ENCODE peak calls at places on chromosome 1, in four cellular contexts. R, N, D and M are unnamed samples.

GRCh38 chr1:182383037-182383661 is 8.4 kb downstream of the GLUL start:
- DNase-seq in R (no peak), N (no peak), D (no peak), M (no peak)

GRCh38 chr1:63908016-63908415 is 134.2 kb downstream of the ROR1 start:
- DNase-seq in R (no peak), N (no peak), D (no peak), M (no peak)

GRCh38 chr1:165235777-165236285 is 120.7 kb downstream of the LMX1A start:
- DNase-seq in R (no peak), N (no peak), D (no peak), M (peak)

GRCh38 chr1:176745945-176746344 is 283.0 kb downstream of the PAPPA2 start:
- DNase-seq in R (no peak), N (no peak), D (peak), M (no peak)

GRCh38 chr1:29269356-29269755 is 33.0 kb downstream of the PTPRU start:
- DNase-seq in R (no peak), N (no peak), D (no peak), M (no peak)

GRCh38 chr1:205064301-205064700 is 20.0 kb downstream of the TMEM81 start:
- DNase-seq in R (no peak), N (no peak), D (no peak), M (no peak)

GRCh38 chr1:153774780-153775431 is at the start of gene SLC27A3:
- DNase-seq in R (peak), N (no peak), D (peak), M (no peak)

GRCh38 chr1:55812281-55812680 is 597.1 kb upstream of the USP24 start:
- DNase-seq in R (peak), N (no peak), D (no peak), M (no peak)

GRCh38 chr1:201752333-201752732 is 76.6 kb upstream of the IPO9 start:
- DNase-seq in R (no peak), N (no peak), D (no peak), M (no peak)

GRCh38 chr1:203559523-203559922 is 65.6 kb downstream of the OPTC start:
- DNase-seq in R (peak), N (no peak), D (peak), M (no peak)

GRCh38 chr1:164865385-164865784 is 306.4 kb downstream of the PBX1 start:
- DNase-seq in R (no peak), N (no peak), D (no peak), M (no peak)

GRCh38 chr1:69077633-69078032 is 490.1 kb upstream of the LRRC7 start:
- DNase-seq in R (no peak), N (no peak), D (no peak), M (no peak)

GRCh38 chr1:193210991-193211390 is 24.6 kb upstream of the B3GALT2 start:
- DNase-seq in R (no peak), N (no peak), D (no peak), M (no peak)

GRCh38 chr1:83693409-83694126 is 305.4 kb downstream of the TTLL7 start:
- DNase-seq in R (peak), N (no peak), D (no peak), M (no peak)

GRCh38 chr1:168081373-168082007 is 55.2 kb downstream of the GPR161 start:
- DNase-seq in R (peak), N (no peak), D (peak), M (no peak)

GRCh38 chr1:218711021-218711420 is 365.9 kb downstream of the TGFB2 start:
- DNase-seq in R (peak), N (no peak), D (peak), M (no peak)

GRCh38 chr1:90000934-90001676 is 6.2 kb downstream of the ZNF326 start:
- DNase-seq in R (no peak), N (no peak), D (no peak), M (no peak)

GRCh38 chr1:175197536-175197935 is 5.0 kb upstream of the KIAA0040 start:
- DNase-seq in R (no peak), N (no peak), D (peak), M (no peak)

GRCh38 chr1:36159614-36160387 is 3.8 kb downstream of the MAP7D1 start:
- DNase-seq in R (no peak), N (no peak), D (no peak), M (no peak)

GRCh38 chr1:31548518-31548898 is 27.8 kb upstream of the TINAGL1 start:
- DNase-seq in R (peak), N (no peak), D (peak), M (no peak)

GRCh38 chr1:29384496-29385015 is 148.2 kb downstream of the PTPRU start:
- DNase-seq in R (no peak), N (no peak), D (no peak), M (no peak)

GRCh38 chr1:63662846-63663245 is 69.6 kb downstream of the PGM1 start:
- DNase-seq in R (peak), N (no peak), D (peak), M (no peak)

GRCh38 chr1:238653693-238654321 is 732.6 kb upstream of the CHRM3 start:
- DNase-seq in R (peak), N (no peak), D (peak), M (no peak)

GRCh38 chr1:227896710-227897655 is 50.7 kb downstream of the WNT9A start:
- DNase-seq in R (no peak), N (peak), D (no peak), M (peak)

GRCh38 chr1:54069792-54070548 is 16.6 kb downstream of the TCEANC2 start:
- DNase-seq in R (peak), N (no peak), D (peak), M (no peak)

GRCh38 chr1:3771108-3772026 is 1.2 kb upstream of the SMIM1 start:
- DNase-seq in R (no peak), N (no peak), D (no peak), M (no peak)

GRCh38 chr1:27872802-27873665 is 690 bp downstream of the THEMIS2 start:
- DNase-seq in R (peak), N (no peak), D (peak), M (no peak)

GRCh38 chr1:93827633-93828436 is 51.2 kb downstream of the DNTTIP2 start:
- DNase-seq in R (no peak), N (no peak), D (no peak), M (no peak)

GRCh38 chr1:10793129-10793651 is 3.3 kb downstream of the CASZ1 start:
- DNase-seq in R (peak), N (no peak), D (peak), M (no peak)

GRCh38 chr1:162136760-162137537 is 67.5 kb downstream of the NOS1AP start:
- DNase-seq in R (peak), N (no peak), D (peak), M (no peak)

GRCh38 chr1:2070800-2071530 is 20.8 kb downstream of the PRKCZ start:
- DNase-seq in R (no peak), N (no peak), D (no peak), M (no peak)
- TF ChIP-seq CTCF in R (no peak), N (no peak), D (no peak), M (no peak)

GRCh38 chr1:159946242-159947187 is 1.1 kb upstream of the IGSF9 start:
- DNase-seq in R (no peak), N (no peak), D (no peak), M (no peak)

GRCh38 chr1:159949891-159950480 is 4.1 kb downstream of the SLAMF9 start:
- DNase-seq in R (no peak), N (no peak), D (no peak), M (no peak)

GRCh38 chr1:159945483-159946241 is at the start of gene IGSF9:
- DNase-seq in R (peak), N (peak), D (peak), M (peak)

GRCh38 chr1:159949123-159949522 is 3.7 kb upstream of the IGSF9 start:
- DNase-seq in R (no peak), N (no peak), D (no peak), M (no peak)

GRCh38 chr1:159947942-159948341 is 2.5 kb upstream of the IGSF9 start:
- DNase-seq in R (no peak), N (no peak), D (no peak), M (no peak)
- TF ChIP-seq CTCF in R (no peak), N (no peak), D (no peak), M (no peak)

GRCh38 chr1:44608141-44608540 is 66.1 kb downstream of the TMEM53 start:
- DNase-seq in R (no peak), N (no peak), D (no peak), M (no peak)
- TF ChIP-seq CTCF in R (peak), N (no peak), D (peak), M (peak)

DNA sequence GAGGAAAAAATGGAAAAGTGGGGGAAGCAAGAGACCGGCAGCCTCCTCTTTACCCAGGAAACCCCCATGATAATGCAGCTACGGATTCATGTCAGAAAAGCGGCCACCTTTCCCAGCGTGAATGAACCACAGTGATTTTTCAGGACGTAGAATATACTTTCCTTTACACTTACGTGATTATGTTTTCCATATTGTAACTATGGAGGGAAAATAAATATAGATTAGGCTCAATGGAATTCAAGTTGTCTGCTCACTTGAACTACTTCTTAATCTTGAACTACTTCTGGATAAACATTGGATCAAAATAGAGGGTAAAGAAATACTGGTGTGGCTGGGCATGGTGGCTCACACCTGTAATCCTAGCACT is 80.4 kb upstream of the GREM2 start:
- DNase-seq in R (no peak), N (no peak), D (no peak), M (no peak)
- TF ChIP-seq CTCF in R (no peak), N (no peak), D (no peak), M (no peak)

DNA sequence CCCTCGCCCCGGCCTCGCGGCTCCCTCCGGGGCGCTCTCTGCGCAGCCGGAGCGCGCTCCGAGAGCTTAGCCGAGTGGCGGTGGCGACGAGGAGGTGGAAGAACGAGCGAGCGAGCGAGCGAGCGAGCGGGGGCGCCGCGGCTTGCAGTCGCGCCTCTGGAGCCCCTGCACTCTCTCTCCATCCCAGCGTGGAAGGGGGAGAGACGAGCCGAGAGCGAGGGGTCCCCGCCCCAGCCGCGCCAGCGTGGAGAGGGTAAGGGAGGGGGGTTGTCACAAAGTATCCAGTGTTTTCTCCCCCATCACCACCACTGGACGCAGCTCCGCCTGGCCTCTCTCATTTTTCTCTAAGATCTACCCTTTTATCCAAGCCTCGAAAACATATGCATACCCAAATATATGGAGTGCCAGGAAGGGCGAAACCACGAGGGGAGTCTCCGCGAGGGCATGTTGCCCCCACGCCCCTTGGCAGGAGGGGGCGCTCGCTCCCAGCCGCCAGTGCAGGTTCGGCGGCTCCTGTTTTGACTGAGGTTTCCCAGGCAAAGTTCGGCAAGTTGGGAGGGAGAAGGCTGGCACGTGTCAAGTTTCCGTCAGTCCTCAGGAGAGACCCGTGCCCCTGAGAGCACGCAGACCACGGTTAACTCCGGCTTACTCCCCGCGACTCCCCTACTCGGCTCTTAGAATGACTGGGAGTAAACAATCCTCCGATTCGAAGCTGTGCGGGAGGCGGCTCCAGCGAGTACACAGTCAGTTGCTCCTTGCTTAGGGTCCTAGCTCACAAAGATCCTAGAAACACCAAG is 569 bp upstream of the DAB1 start:
- DNase-seq in R (peak), N (no peak), D (no peak), M (peak)
- TF ChIP-seq CTCF in R (peak), N (no peak), D (peak), M (peak)

GRCh38 chr1:22639286-22639685 is 2.9 kb downstream of the C1QA start:
- DNase-seq in R (peak), N (no peak), D (no peak), M (no peak)
- TF ChIP-seq CTCF in R (no peak), N (no peak), D (no peak), M (no peak)

DNA sequence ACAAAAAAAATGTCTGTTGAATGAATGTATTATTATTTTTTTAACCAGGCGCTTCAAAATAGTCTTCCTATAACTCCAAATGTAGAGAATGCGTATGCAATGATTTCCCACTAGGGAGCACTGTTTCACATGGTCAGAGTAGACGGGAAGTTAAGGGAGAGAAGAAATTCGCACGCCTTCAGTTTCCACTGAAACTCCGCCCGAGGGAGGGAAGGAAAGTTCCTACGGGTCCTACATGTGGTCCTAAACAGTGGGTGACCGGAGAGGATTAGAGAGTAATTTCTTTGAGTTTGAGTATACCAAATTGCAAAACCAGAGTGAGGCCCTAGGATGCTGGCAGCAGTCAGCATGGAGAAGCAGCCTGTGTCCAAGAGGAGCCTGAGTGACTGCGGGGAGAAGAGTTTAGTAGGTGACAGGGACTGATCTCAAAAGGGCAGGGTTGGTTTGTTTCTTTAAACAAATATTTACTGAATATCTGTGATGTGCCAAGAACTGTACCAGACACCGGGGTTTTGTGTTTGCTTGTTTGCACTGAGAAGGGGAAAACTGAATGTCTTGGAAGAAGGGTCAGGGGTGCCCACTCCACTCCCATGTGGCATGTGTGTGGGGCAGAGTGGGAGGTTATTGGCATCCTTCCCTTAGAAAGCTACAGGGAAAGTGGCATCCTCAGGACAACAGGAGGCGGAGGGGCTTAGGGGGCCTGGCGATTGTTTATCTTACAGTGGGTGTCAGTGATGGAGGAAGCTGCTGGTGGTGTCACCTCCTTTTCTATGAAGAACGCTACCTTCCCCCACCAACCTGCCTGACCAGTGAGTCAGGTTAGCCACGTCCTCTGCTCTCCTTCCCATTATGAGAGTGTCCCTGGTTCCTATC is 22.8 kb downstream of the RNU5D-1 start:
- DNase-seq in R (peak), N (no peak), D (peak), M (no peak)
- TF ChIP-seq CTCF in R (peak), N (peak), D (peak), M (peak)

GRCh38 chr1:239803666-239804228 is 287.9 kb upstream of the FMN2 start:
- DNase-seq in R (no peak), N (no peak), D (no peak), M (no peak)

GRCh38 chr1:239804265-239804664 is 287.4 kb upstream of the FMN2 start:
- DNase-seq in R (no peak), N (no peak), D (no peak), M (no peak)

GRCh38 chr1:239805888-239806772 is 285.6 kb upstream of the FMN2 start:
- DNase-seq in R (peak), N (no peak), D (no peak), M (no peak)

GRCh38 chr1:239805042-239805441 is 286.6 kb upstream of the FMN2 start:
- DNase-seq in R (no peak), N (no peak), D (no peak), M (no peak)

DNA sequence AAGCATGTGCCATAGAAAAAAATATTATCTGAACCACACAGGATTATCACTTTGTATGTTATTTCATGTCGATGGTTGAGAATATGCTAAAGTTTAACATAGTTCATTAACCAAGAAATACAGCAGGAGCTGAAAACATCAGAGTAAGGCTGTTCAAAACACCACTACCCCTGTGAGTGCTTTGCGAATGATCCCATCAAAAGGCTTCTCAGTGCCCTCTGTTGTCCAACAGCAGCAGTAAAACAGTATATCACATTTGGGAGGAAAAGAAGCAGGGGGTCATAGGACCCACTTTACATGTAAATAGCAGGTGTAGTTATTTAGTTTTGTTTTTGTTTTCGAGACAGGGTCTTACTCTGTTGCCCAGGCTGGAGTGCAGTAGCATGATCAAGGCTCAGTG is 289.4 kb upstream of the FMN2 start:
- DNase-seq in R (no peak), N (no peak), D (no peak), M (no peak)
- TF ChIP-seq CTCF in R (no peak), N (no peak), D (no peak), M (no peak)

GRCh38 chr1:26540346-26540745 is 10.8 kb downstream of the RPS6KA1 start:
- DNase-seq in R (no peak), N (no peak), D (no peak), M (no peak)

GRCh38 chr1:26539722-26540121 is 10.2 kb downstream of the RPS6KA1 start:
- DNase-seq in R (no peak), N (no peak), D (no peak), M (no peak)

GRCh38 chr1:26537951-26538352 is 8.4 kb downstream of the RPS6KA1 start:
- DNase-seq in R (peak), N (no peak), D (peak), M (no peak)

GRCh38 chr1:26536521-26536920 is 7.0 kb downstream of the RPS6KA1 start:
- DNase-seq in R (no peak), N (no peak), D (no peak), M (no peak)

DNA sequence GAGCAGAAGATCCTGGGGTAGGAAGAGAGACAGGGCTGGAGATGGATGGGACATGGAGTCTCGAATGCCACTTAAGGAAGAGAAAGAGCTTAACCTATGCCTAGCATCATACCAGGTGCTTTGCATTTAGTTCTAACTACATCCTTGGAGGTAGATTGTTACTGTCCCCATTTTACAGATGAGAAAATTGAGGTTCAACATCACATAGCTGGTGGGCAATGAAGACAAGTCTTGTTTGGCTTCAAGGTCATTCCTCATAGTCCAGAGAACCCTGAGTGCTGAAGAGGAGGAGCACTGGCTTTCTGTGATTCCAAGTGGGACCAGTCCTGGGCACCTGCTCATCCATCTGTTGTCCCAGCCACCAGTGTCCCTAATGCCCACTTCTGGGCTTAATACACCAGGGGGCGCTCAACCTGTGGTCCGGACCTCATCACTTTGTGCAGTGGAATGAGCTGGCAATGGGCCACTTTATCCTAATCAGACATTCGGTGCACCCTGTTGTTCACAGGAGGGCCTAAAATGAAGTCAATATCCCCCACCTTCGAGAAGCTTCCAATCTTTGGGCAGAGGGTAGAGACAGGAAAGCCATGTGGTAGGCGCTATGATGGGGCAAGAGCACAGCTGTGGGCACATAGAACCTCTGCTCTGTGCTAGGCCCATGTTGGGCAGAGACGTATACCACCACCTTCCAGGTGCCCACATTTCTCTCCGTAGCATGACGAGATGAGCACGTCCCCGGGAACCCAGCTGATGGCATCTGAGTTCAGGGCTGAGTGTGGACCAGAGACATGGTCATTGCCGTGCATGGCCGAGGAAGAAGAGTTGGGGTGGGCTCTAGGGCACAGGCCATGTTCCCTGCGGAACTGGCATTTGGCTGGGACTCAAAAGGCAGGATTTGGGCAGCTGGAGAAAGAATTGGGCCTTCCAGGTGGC is 9.2 kb downstream of the RPS6KA1 start:
- DNase-seq in R (peak), N (no peak), D (peak), M (no peak)
- TF ChIP-seq CTCF in R (peak), N (peak), D (peak), M (peak)

DNA sequence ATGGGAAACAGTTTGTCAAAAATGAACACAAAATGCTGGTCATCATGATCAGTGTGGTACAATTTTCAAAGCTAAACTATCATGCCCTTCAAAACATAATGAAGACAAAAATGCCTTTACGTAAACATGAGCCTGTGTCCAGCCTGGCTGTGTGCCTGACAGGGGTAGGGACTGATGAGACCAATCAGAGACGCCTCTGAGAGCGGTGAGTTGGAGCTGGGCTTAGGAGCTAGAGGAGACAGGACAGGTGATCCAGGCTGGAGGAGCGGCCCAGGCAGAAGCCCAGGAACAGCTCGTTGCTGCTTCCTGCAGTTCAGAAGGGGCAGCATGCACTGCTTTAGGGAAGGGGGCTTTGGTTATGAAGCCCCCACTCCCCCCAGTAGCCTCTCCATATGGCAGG is 70.0 kb downstream of the ARHGEF10L start:
- DNase-seq in R (no peak), N (no peak), D (no peak), M (no peak)
- TF ChIP-seq CTCF in R (no peak), N (no peak), D (no peak), M (no peak)